ENCODE peak calls at places on chromosomes 7 and 10, in six cellular contexts. B is GM12878, M is HCT116, I is HepG2, C is SK-N-SH, Y is K562. K is an unnamed sample.

GRCh38 chr10:62844280-62845011 is 28.3 kb upstream of the EGR2 start:
- DNase-seq in B (no peak), C (no peak), M (no peak), I (no peak), Y (no peak), K (no peak)

GRCh38 chr7:105389090-105389650 is 449 bp upstream of the SRPK2 start:
- DNase-seq in I (peak; percentile 55), B (no peak), C (no peak), M (peak; percentile 32), Y (no peak), K (peak; percentile 62)

GRCh38 chr7:131007439-131008330 is 273.7 kb upstream of the KLF14 start:
- DNase-seq in B (peak; percentile 63), C (peak; percentile 57), M (peak; percentile 85), Y (peak; percentile 76), I (peak; percentile 70), K (peak; percentile 71)

GRCh38 chr10:70584366-70584765 is 18.2 kb downstream of the PRF1 start:
- DNase-seq in I (no peak), B (no peak), M (no peak), Y (no peak), C (no peak), K (no peak)

GRCh38 chr7:121329460-121330052 is 756 bp downstream of the WNT16 start:
- DNase-seq in M (no peak), I (no peak), B (no peak), Y (no peak), C (peak; percentile 78), K (no peak)

GRCh38 chr10:84352251-84352842 is 24.0 kb downstream of the CCSER2 start:
- DNase-seq in C (peak; percentile 65), I (peak; percentile 45), Y (peak; percentile 75), M (peak; percentile 53), B (no peak), K (peak; percentile 63)

GRCh38 chr7:41104621-41105020 is 598.3 kb downstream of the INHBA start:
- DNase-seq in M (no peak), C (no peak), I (no peak), Y (no peak), B (no peak), K (no peak)

GRCh38 chr10:12708921-12709320 is 292.6 kb downstream of the CCDC3 start:
- DNase-seq in M (no peak), C (no peak), B (no peak), Y (no peak), I (no peak), K (no peak)

GRCh38 chr7:148084138-148084537 is 506.4 kb upstream of the C7orf33 start:
- DNase-seq in I (peak; percentile 27), Y (peak; percentile 14), B (no peak), M (peak; percentile 12), C (peak; percentile 77), K (no peak)

GRCh38 chr7:158710651-158711102 is 6.1 kb upstream of the NCAPG2 start:
- DNase-seq in Y (peak; percentile 41), M (no peak), I (no peak), B (no peak), C (no peak), K (no peak)

GRCh38 chr7:30453016-30453415 is 25.6 kb downstream of the NOD1 start:
- DNase-seq in M (no peak), B (no peak), Y (no peak), C (no peak), I (no peak), K (no peak)

GRCh38 chr7:30452278-30452930 is 26.2 kb downstream of the NOD1 start:
- DNase-seq in C (no peak), B (no peak), M (no peak), I (no peak), Y (no peak), K (no peak)

GRCh38 chr7:30450983-30451497 is 27.5 kb downstream of the NOD1 start:
- DNase-seq in I (no peak), M (no peak), Y (no peak), B (no peak), C (peak; percentile 9), K (no peak)

GRCh38 chr7:30450123-30450982 is 28.2 kb downstream of the NOD1 start:
- DNase-seq in B (no peak), I (no peak), C (no peak), Y (no peak), M (no peak), K (no peak)

DNA sequence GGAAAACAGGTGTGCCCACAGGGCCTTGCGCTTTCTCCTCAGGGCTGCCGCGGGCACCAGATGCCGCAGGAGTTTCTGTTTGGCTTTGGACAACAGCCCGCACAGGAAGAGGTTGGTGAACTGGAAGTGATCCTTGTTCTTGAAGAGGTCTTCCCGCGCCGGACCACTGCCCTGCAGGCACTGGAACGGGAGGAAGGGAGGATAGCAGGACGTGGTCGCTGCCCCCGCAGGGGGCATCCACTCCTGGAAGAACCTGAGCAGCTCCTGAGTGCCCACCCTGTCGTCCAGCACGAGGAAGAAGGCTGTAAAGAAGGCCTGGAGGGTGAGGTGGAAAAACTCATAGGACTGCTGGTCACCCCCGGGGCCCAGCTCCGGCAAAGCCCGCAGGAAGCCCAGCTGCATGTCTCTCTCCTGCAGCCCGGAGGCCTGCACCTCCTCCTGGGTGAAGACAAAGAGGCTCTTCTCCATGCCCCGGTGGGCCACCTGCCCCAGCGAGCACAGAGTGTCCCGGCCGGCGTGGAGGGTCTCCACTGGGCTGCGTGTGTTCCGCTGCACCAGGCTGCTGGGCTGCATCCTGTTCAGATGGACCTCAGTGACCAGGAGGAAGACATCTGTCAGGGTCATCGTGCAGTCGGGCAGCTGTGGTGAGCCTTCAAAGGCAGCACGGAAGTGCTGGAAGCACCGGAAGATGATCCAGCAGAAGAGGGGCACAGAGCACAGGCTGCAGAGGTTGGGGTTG is 26.9 kb downstream of the NOD1 start:
- DNase-seq in C (no peak), B (no peak), M (no peak), Y (no peak), I (no peak), K (no peak)
- TF ChIP-seq POLR2AphosphoS5 in C (no peak), B (no peak), M (no peak), Y (no peak), I (no peak), K (no peak)

GRCh38 chr7:152891160-152891621 is 131.6 kb downstream of the ACTR3B start:
- DNase-seq in B (no peak), C (no peak), Y (no peak), I (no peak), M (no peak), K (no peak)
- TF ChIP-seq MAX in B (no peak), C (no peak), Y (no peak), I (no peak), M (no peak), K (no peak)

DNA sequence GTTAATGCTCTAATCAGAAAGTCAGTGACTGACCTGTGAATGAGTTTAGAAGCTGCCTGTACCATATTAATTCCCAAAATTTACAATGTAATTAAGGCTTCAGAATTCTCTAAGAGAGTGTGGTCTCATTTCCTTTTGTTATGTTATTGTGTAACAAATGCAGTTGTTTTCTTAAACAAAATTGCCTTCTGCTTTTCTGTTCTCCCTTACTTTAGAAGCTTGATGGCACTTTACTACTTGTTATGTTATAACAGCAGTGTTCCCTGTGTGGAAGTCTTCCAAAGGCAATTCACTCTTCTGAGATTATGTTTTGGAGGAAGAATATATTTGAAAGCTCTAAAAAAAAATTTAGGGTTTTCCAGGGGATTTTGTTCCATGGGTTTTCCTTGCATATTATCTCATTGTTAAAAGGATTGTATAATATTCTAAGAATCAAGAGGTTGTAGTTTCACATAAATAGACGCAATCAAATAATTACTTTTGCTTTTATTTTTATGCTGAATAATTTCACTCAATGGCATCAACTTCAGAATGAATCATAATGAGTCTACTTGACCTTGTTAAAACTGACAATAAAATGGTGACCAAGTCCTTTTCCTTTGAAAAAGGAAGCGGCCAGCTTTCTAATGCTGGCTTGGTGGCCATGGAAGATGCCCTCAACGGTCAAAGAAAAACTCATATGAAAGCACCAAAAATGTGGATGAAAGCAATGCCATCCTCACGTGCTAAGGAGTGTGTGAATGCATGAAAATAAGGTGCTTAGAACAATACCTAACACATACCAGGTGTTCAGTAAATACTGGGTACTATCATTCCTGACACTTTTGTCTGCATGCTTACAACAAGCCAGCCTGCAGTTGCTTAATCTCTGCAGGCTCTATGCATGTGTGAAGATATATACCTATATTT is 92.3 kb upstream of the KLF6 start:
- DNase-seq in I (no peak), C (no peak), M (no peak), B (no peak), Y (no peak), K (peak; percentile 43)
- H3K27ac ChIP-seq in I (no peak overlapping the region), C (peak overlapping the region; percentile 57), M (no peak overlapping the region), B (peak overlapping the region; percentile 90), Y (no peak overlapping the region), K (peak overlapping the region; percentile 57)

GRCh38 chr10:59300386-59300785 is 62.0 kb downstream of the FAM13C start:
- DNase-seq in M (no peak), B (no peak), Y (no peak), C (no peak), I (no peak), K (no peak)
- TF ChIP-seq POLR2AphosphoS5 in M (no peak), B (no peak), Y (no peak), C (no peak), I (no peak), K (no peak)

GRCh38 chr10:129467346-129468119 is 492 bp downstream of the MGMT start:
- DNase-seq in Y (no peak), M (no peak), B (no peak), I (peak; percentile 78), C (no peak), K (peak; percentile 4)

GRCh38 chr10:129468187-129468586 is 1.1 kb downstream of the MGMT start:
- DNase-seq in Y (no peak), M (no peak), B (no peak), C (no peak), I (no peak), K (no peak)

GRCh38 chr10:129464251-129464650 is 2.8 kb upstream of the MGMT start:
- DNase-seq in M (no peak), Y (no peak), C (no peak), B (no peak), I (no peak), K (no peak)

GRCh38 chr10:129465796-129466702 is 992 bp upstream of the MGMT start:
- DNase-seq in C (no peak), I (no peak), M (no peak), B (no peak), Y (no peak), K (no peak)

GRCh38 chr10:129466703-129467345 is at the start of gene MGMT:
- DNase-seq in C (peak; percentile 99), M (peak; percentile 15), I (peak; percentile 62), Y (peak; percentile 76), B (peak; percentile 25), K (peak; percentile 50)
- TF ChIP-seq MAX in C (no peak), M (no peak), I (peak; percentile 56), Y (no peak), B (no peak), K (no peak)

GRCh38 chr10:3886666-3887251 is 101.8 kb upstream of the KLF6 start:
- DNase-seq in Y (no peak), C (peak; percentile 50), M (no peak), B (no peak), I (peak; percentile 90), K (peak; percentile 93)

GRCh38 chr10:3889961-3890522 is 105.0 kb upstream of the KLF6 start:
- DNase-seq in C (no peak), B (no peak), M (peak; percentile 94), Y (no peak), I (peak; percentile 99), K (peak; percentile 90)

GRCh38 chr10:3887404-3887803 is 102.4 kb upstream of the KLF6 start:
- DNase-seq in M (no peak), I (no peak), Y (no peak), C (no peak), B (no peak), K (no peak)

GRCh38 chr10:3886191-3886590 is 101.2 kb upstream of the KLF6 start:
- DNase-seq in B (no peak), C (peak; percentile 58), Y (peak; percentile 40), I (no peak), M (no peak), K (no peak)

GRCh38 chr10:3887885-3888476 is 103.0 kb upstream of the KLF6 start:
- DNase-seq in Y (no peak), B (peak; percentile 66), M (no peak), C (no peak), I (no peak), K (peak; percentile 97)
- H3K27ac ChIP-seq in Y (no peak overlapping the region), B (peak overlapping the region; percentile 67), M (peak overlapping the region; percentile 49), C (peak overlapping the region; percentile 98), I (peak overlapping the region; percentile 78), K (peak overlapping the region; percentile 100)

K was measured in endothelial cell of umbilical vein.